ENCODE peak calls at places on chromosomes 6 and 20, in four cellular contexts. N, G, P and T are unnamed samples.

GRCh38 chr20:13149371-13149770 is 71.7 kb upstream of the ISM1 start:
- DNase-seq in N (no peak), G (no peak), P (no peak), T (no peak)

GRCh38 chr6:54419885-54420284 is 111.6 kb downstream of the TINAG start:
- DNase-seq in N (no peak), G (no peak), P (no peak), T (no peak)

GRCh38 chr6:90730191-90730673 is 143.4 kb upstream of the MAP3K7 start:
- DNase-seq in N (no peak), G (no peak), P (no peak), T (no peak)

GRCh38 chr6:75563032-75563431 is 38.6 kb upstream of the SENP6 start:
- DNase-seq in N (peak; percentile 15), G (peak; percentile 37), P (no peak), T (peak; percentile 30)

GRCh38 chr20:25859649-25860530 is 163.2 kb upstream of the ZNF337 start:
- DNase-seq in N (peak; percentile 72), G (peak; percentile 65), P (peak; percentile 35), T (no peak)

GRCh38 chr20:4444404-4444803 is 277.3 kb upstream of the PRND start:
- DNase-seq in N (no peak), G (no peak), P (no peak), T (no peak)

GRCh38 chr6:106512958-106513480 is 116.3 kb downstream of the RTN4IP1 start:
- DNase-seq in N (no peak), G (no peak), P (no peak), T (no peak)

GRCh38 chr20:36092424-36093024 is 62.0 kb upstream of the EPB41L1 start:
- DNase-seq in N (peak; percentile 49), G (no peak), P (peak; percentile 77), T (peak; percentile 49)

GRCh38 chr6:107956586-107957164 is 1.3 kb downstream of the SEC63 start:
- DNase-seq in N (no peak), G (no peak), P (no peak), T (no peak)

GRCh38 chr6:44493593-44493992 is 106.1 kb downstream of the CDC5L start:
- DNase-seq in N (no peak), G (no peak), P (no peak), T (no peak)

GRCh38 chr6:134909701-134910595 is 40.0 kb downstream of the ALDH8A1 start:
- DNase-seq in N (no peak), G (no peak), P (no peak), T (no peak)

GRCh38 chr20:59037386-59037785 is 5.2 kb downstream of the PRELID3B start:
- DNase-seq in N (no peak), G (no peak), P (no peak), T (no peak)

GRCh38 chr6:13729891-13730290 is 18.3 kb upstream of the RANBP9 start:
- DNase-seq in N (no peak), G (no peak), P (no peak), T (no peak)

GRCh38 chr6:159038914-159039884 is 5.6 kb downstream of the TAGAP start:
- DNase-seq in N (no peak), G (no peak), P (no peak), T (no peak)

GRCh38 chr6:146339716-146340115 is 203.9 kb upstream of the RAB32 start:
- DNase-seq in N (no peak), G (no peak), P (no peak), T (no peak)

GRCh38 chr6:69880570-69880969 is 14.2 kb downstream of the COL19A1 start:
- DNase-seq in N (no peak), G (no peak), P (no peak), T (no peak)

DNA sequence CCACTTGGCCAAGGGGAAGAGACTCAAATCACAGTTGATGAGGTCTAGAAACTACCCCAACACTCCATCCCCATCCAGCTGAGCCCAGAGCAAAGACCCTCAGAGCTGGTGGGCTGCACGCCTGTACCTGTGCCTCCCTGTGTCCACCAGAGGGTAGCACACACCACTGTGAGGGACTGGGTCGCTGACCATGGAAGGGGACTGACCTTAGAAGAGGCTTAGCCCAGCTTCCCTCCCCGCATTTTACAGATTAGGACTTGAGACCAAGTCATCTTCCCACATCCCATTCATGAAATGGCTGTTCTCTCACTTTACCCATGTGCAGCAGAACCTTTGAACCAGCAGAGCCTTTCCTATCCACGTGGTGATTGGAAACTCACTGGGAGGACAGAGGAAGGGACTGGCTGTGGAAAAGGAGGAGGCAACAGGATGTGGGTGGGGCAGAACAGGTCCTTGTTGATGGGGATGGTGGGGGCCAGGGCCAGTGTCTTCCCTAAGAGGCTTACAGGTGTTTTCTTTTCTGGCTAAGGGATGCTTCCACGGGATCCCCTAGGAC is 44.3 kb downstream of the CPXM1 start:
- DNase-seq in N (peak; percentile 77), G (peak; percentile 64), P (peak; percentile 34), T (peak; percentile 65)
- TF ChIP-seq ELF4 in N (no peak), G (no peak), P (no peak), T (no peak)

DNA sequence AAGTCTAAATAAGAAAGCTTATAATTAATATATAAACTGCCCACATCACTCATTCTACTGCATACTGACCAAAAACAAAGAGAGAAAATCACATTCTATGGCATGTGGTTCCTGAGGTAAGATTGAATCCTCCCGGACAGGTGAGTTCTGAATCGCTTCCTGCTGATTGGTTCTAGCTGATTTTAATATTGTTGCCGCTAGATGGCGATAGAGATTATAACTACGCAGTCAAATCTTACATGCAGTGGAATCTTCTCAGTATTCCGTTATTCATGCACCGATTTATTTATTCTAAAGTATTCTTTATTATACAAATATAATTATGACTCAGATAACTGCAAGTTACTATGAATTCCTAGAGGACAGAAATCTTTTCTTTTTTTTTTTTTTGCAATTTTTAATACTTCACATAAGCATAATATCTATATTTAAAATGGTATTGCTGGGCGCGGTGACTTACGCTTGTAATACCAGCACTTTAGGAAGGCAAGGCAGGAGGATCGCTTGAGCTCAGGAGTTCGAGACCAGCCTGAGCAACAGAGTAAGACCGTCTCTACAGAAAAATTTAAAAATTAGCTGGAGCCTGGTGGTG is 24.2 kb upstream of the TMX4 start:
- DNase-seq in N (no peak), G (peak; percentile 81), P (peak; percentile 39), T (peak; percentile 55)
- TF ChIP-seq SP1 in N (no peak), G (no peak), P (no peak), T (no peak)

GRCh38 chr6:144856622-144857021 is 571.5 kb downstream of the UTRN start:
- DNase-seq in N (no peak), G (no peak), P (no peak), T (no peak)

GRCh38 chr6:144854654-144855053 is 569.5 kb downstream of the UTRN start:
- DNase-seq in N (no peak), G (no peak), P (no peak), T (no peak)

GRCh38 chr6:144857086-144857485 is 572.0 kb downstream of the UTRN start:
- DNase-seq in N (no peak), G (no peak), P (no peak), T (no peak)

GRCh38 chr6:144855812-144856531 is 570.8 kb downstream of the UTRN start:
- DNase-seq in N (no peak), G (peak; percentile 3), P (no peak), T (no peak)

DNA sequence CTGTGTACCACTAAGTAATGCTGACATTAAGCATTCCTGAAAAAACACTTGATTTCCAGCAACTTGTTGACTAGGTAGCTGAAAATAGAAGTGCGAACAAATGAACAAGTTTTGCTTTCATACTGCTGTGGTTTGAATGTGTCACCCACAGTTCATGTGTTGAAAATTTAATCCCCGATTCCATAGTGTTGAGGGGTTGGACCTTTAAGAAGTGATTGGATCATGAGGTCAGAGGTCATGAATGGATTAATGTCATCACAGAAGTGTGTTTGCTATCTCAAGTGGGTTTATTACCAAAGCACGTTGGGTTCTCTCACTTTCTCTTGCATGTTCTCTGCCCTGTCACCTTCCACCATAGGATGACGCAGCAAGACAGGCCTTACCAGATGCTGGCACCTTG is 568.5 kb downstream of the UTRN start:
- DNase-seq in N (no peak), G (no peak), P (no peak), T (no peak)
- TF ChIP-seq ELF4 in N (no peak), G (no peak), P (no peak), T (no peak)

GRCh38 chr6:95365454-95365853 is 211.9 kb upstream of the MANEA start:
- DNase-seq in N (no peak), G (no peak), P (no peak), T (no peak)

GRCh38 chr6:95364016-95364604 is 213.2 kb upstream of the MANEA start:
- DNase-seq in N (no peak), G (peak; percentile 20), P (no peak), T (peak; percentile 26)

DNA sequence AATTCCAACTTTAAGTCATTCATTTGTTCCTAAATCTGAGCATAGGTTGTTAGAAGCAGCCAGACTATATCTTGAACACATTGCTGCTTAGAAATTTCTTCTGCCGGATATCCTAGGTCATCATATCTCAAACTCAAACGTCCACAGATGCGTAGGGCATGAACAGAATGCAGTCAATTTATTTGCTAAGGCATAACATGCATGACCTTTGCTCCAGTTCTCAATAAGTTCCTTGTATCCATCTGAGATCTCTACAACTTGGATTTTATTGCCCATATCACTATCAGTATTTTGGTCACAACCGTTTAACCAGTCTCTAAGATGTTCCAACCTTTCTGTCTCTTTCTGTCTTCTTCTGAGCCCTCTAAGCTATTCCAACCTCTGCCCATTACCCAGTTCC is 210.9 kb upstream of the MANEA start:
- DNase-seq in N (no peak), G (no peak), P (no peak), T (no peak)
- TF ChIP-seq SP1 in N (no peak), G (no peak), P (no peak), T (no peak)

GRCh38 chr6:102732908-102733307 is 1339.4 kb downstream of the GRIK2 start:
- DNase-seq in N (no peak), G (no peak), P (no peak), T (no peak)
- TF ChIP-seq ELF4 in N (no peak), G (no peak), P (no peak), T (no peak)

GRCh38 chr6:152078804-152079203 is 271.3 kb downstream of the ESR1 start:
- DNase-seq in N (peak; percentile 76), G (no peak), P (no peak), T (no peak)
- TF ChIP-seq SP1 in N (no peak), G (no peak), P (no peak), T (no peak)

GRCh38 chr20:46172455-46172854 is 54.3 kb downstream of the CD40 start:
- DNase-seq in N (no peak), G (no peak), P (no peak), T (no peak)

GRCh38 chr20:46172961-46173536 is 54.9 kb downstream of the CD40 start:
- DNase-seq in N (no peak), G (no peak), P (no peak), T (no peak)

GRCh38 chr20:46173652-46174468 is 55.7 kb downstream of the CD40 start:
- DNase-seq in N (peak; percentile 24), G (no peak), P (no peak), T (no peak)

GRCh38 chr20:46175127-46175494 is 57.0 kb downstream of the CD40 start:
- DNase-seq in N (no peak), G (no peak), P (no peak), T (no peak)

DNA sequence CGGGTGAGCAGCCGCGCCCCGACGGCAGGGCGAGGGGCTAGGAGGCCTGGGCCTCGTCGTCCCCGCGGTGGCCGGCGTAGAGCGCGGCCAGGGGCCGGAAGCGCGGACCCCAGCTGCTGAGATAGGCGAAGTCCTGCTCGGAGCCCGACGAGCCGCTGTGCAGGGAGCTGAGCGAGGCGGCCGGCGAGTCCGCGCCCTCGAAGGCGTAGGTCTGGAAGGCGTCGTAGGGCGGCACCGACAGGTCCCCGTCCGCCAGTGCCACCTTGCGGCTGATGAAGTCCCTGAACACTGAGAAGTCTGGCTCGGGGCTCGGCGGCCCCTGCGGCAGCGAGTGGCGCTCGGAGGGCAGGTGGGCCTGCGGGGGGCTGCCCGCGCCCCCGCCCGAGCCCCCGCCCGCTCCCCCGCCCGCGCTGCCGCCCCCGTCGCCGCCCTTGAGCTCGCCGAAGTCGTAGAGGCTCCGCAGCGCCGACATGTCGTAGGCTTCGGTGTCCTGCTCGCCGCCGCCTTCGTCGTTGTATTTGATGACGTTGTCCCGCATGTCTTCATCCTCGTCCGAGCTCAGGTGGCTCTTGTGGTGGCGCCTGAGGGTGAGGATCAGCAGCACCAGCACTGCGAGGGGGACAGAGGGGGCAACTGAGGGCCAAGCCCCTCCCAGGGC is 56.5 kb downstream of the CD40 start:
- DNase-seq in N (peak; percentile 93), G (peak; percentile 57), P (peak; percentile 88), T (peak; percentile 86)
- TF ChIP-seq ELF4 in N (no peak), G (no peak), P (no peak), T (no peak)